ENCODE peak calls at places on chromosomes 13 and 19, in eight cellular contexts. One of them, this sample, is unnamed.

GRCh38 chr13:113116871-113117271 is 5.7 kb upstream of the F10 start:
- DNase-seq in non-pigmented ciliary epithelial cell: no peak
- DNase-seq in MV-4-11: no peak
- DNase-seq in T-helper 1 cell: no peak
- DNase-seq in C1 segment of cervical spinal cord: no peak
- DNase-seq in T-cell: no peak
- DNase-seq in NCI-H2029: no peak
- DNase-seq in posterior cingulate gyrus: no peak
- DNase-seq in this sample: no peak

GRCh38 chr19:15381864-15382263 is 2.3 kb upstream of the AKAP8 start:
- DNase-seq in non-pigmented ciliary epithelial cell: no peak
- DNase-seq in T-helper 1 cell: no peak
- DNase-seq in T-cell: no peak
- DNase-seq in C1 segment of cervical spinal cord: no peak
- DNase-seq in NCI-H2029: no peak
- DNase-seq in MV-4-11: no peak
- DNase-seq in posterior cingulate gyrus: no peak
- DNase-seq in this sample: no peak

GRCh38 chr13:51829236-51829899 is 15.6 kb downstream of the TMEM272 start:
- DNase-seq in NCI-H2029: no peak
- DNase-seq in C1 segment of cervical spinal cord: no peak
- DNase-seq in T-cell: no peak
- DNase-seq in posterior cingulate gyrus: no peak
- DNase-seq in MV-4-11: no peak
- DNase-seq in non-pigmented ciliary epithelial cell: no peak
- DNase-seq in T-helper 1 cell: no peak
- DNase-seq in this sample: no peak

GRCh38 chr19:3336680-3337523 is 29.5 kb upstream of the NFIC start:
- DNase-seq in non-pigmented ciliary epithelial cell: no peak
- DNase-seq in posterior cingulate gyrus: peak
- DNase-seq in NCI-H2029: peak
- DNase-seq in T-helper 1 cell: no peak
- DNase-seq in MV-4-11: no peak
- DNase-seq in T-cell: no peak
- DNase-seq in C1 segment of cervical spinal cord: peak
- DNase-seq in this sample: peak

GRCh38 chr13:97223711-97224461 is 1.8 kb downstream of the MBNL2 start:
- DNase-seq in T-cell: peak
- DNase-seq in NCI-H2029: no peak
- DNase-seq in C1 segment of cervical spinal cord: peak
- DNase-seq in posterior cingulate gyrus: no peak
- DNase-seq in T-helper 1 cell: no peak
- DNase-seq in non-pigmented ciliary epithelial cell: peak
- DNase-seq in MV-4-11: peak
- DNase-seq in this sample: peak

GRCh38 chr13:43783820-43784219 is 3.0 kb downstream of the ENOX1 start:
- DNase-seq in NCI-H2029: peak
- DNase-seq in T-helper 1 cell: no peak
- DNase-seq in C1 segment of cervical spinal cord: no peak
- DNase-seq in posterior cingulate gyrus: no peak
- DNase-seq in non-pigmented ciliary epithelial cell: no peak
- DNase-seq in T-cell: no peak
- DNase-seq in MV-4-11: peak
- DNase-seq in this sample: peak

GRCh38 chr13:30481241-30481760 is 15.6 kb upstream of the HMGB1 start:
- DNase-seq in MV-4-11: no peak
- DNase-seq in C1 segment of cervical spinal cord: no peak
- DNase-seq in T-cell: no peak
- DNase-seq in T-helper 1 cell: no peak
- DNase-seq in NCI-H2029: no peak
- DNase-seq in non-pigmented ciliary epithelial cell: no peak
- DNase-seq in posterior cingulate gyrus: no peak
- DNase-seq in this sample: no peak

GRCh38 chr13:25371608-25372274 is at the start of gene ATP8A2:
- DNase-seq in T-helper 1 cell: no peak
- DNase-seq in posterior cingulate gyrus: peak
- DNase-seq in non-pigmented ciliary epithelial cell: no peak
- DNase-seq in C1 segment of cervical spinal cord: no peak
- DNase-seq in NCI-H2029: no peak
- DNase-seq in MV-4-11: no peak
- DNase-seq in T-cell: no peak
- DNase-seq in this sample: no peak

GRCh38 chr13:54750521-54750920 is 1721.9 kb downstream of the OLFM4 start:
- DNase-seq in C1 segment of cervical spinal cord: no peak
- DNase-seq in MV-4-11: no peak
- DNase-seq in posterior cingulate gyrus: no peak
- DNase-seq in non-pigmented ciliary epithelial cell: no peak
- DNase-seq in T-helper 1 cell: no peak
- DNase-seq in T-cell: no peak
- DNase-seq in NCI-H2029: no peak
- DNase-seq in this sample: no peak

This sample was measured in fibroblast of villous mesenchyme.